ENCODE peak calls at places on chromosomes 1 and 21, in four cellular contexts. U is MM.1S, L is HCT116, G is H9. O is an unnamed sample.

GRCh38 chr1:201792534-201793305 is 36.2 kb upstream of the IPO9 start:
- DNase-seq in U (peak; percentile 81), L (peak; percentile 70), G (peak; percentile 86), O (peak; percentile 90)

GRCh38 chr1:3587133-3587733 is 24.1 kb downstream of the MEGF6 start:
- DNase-seq in U (no peak), L (no peak), G (no peak), O (no peak)

GRCh38 chr1:3463013-3463385 is 8.5 kb downstream of the ARHGEF16 start:
- DNase-seq in U (no peak), L (no peak), G (no peak), O (no peak)

GRCh38 chr1:39295901-39296300 is 91.4 kb downstream of the MACF1 start:
- DNase-seq in U (no peak), L (no peak), G (no peak), O (peak; percentile 18)

GRCh38 chr1:38120552-38121230 is 74.1 kb upstream of the POU3F1 start:
- DNase-seq in U (no peak), L (no peak), G (no peak), O (peak; percentile 55)

GRCh38 chr1:83931658-83932253 is 67.2 kb downstream of the TTLL7 start:
- DNase-seq in U (peak; percentile 43), L (peak; percentile 39), G (no peak), O (peak; percentile 81)

GRCh38 chr1:200659269-200659668 is 10.4 kb downstream of the DDX59 start:
- DNase-seq in U (no peak), L (peak; percentile 63), G (peak; percentile 46), O (peak; percentile 36)

GRCh38 chr1:228866498-228866897 is 131.2 kb downstream of the RHOU start:
- DNase-seq in U (no peak), L (no peak), G (peak; percentile 23), O (no peak)

GRCh38 chr1:58839871-58840835 is 56.3 kb upstream of the JUN start:
- DNase-seq in U (no peak), L (no peak), G (no peak), O (peak; percentile 68)

GRCh38 chr1:17527036-17527914 is 12.2 kb upstream of the ARHGEF10L start:
- DNase-seq in U (no peak), L (no peak), G (no peak), O (peak; percentile 50)

GRCh38 chr1:31426249-31426922 is 13.4 kb downstream of the SERINC2 start:
- DNase-seq in U (peak; percentile 50), L (no peak), G (no peak), O (no peak)

GRCh38 chr1:16143566-16144324 is 12.1 kb downstream of the EPHA2 start:
- DNase-seq in U (no peak), L (peak; percentile 88), G (no peak), O (no peak)

GRCh38 chr1:33169290-33170055 is 12.4 kb downstream of the TRIM62 start:
- DNase-seq in U (no peak), L (no peak), G (no peak), O (no peak)

GRCh38 chr1:5913876-5914275 is 78.3 kb downstream of the NPHP4 start:
- DNase-seq in U (no peak), L (no peak), G (peak; percentile 20), O (no peak)

GRCh38 chr1:226541631-226542622 is 6.6 kb upstream of the STUM start:
- DNase-seq in U (no peak), L (no peak), G (no peak), O (no peak)

GRCh38 chr1:35886606-35887431 is 3.8 kb downstream of the AGO1 start:
- DNase-seq in U (no peak), L (no peak), G (no peak), O (no peak)

GRCh38 chr1:12426030-12426429 is 192.0 kb downstream of the DHRS3 start:
- DNase-seq in U (no peak), L (no peak), G (no peak), O (peak; percentile 68)

GRCh38 chr1:52970149-52970548 is 43.1 kb downstream of the SCP2 start:
- DNase-seq in U (no peak), L (no peak), G (peak; percentile 51), O (no peak)

GRCh38 chr1:6489799-6490180 is 1.7 kb downstream of the PLEKHG5 start:
- DNase-seq in U (peak; percentile 75), L (peak; percentile 48), G (peak; percentile 82), O (peak; percentile 79)

GRCh38 chr1:32303997-32304622 is 12.2 kb downstream of the HDAC1 start:
- DNase-seq in U (no peak), L (no peak), G (no peak), O (peak; percentile 63)

GRCh38 chr1:53377438-53377841 is 49.6 kb upstream of the LRP8 start:
- DNase-seq in U (no peak), L (no peak), G (peak; percentile 28), O (no peak)

GRCh38 chr21:21818898-21819297 is 820.7 kb downstream of the NCAM2 start:
- DNase-seq in U (no peak), L (no peak), G (no peak), O (no peak)

GRCh38 chr1:9326596-9326995 is 33.9 kb downstream of the SPSB1 start:
- DNase-seq in U (no peak), L (no peak), G (no peak), O (peak; percentile 79)

GRCh38 chr1:62687421-62687902 is 724 bp downstream of the DOCK7 start:
- DNase-seq in U (peak; percentile 35), L (no peak), G (peak; percentile 49), O (peak; percentile 66)

GRCh38 chr1:223123238-223123976 is 19.6 kb downstream of the TLR5 start:
- DNase-seq in U (peak; percentile 80), L (peak; percentile 59), G (peak; percentile 73), O (peak; percentile 87)

GRCh38 chr21:32096411-32096810 is 182.4 kb downstream of the MIS18A start:
- DNase-seq in U (peak; percentile 27), L (peak; percentile 28), G (peak; percentile 68), O (peak; percentile 14)

GRCh38 chr21:39845581-39846130 is 21.6 kb upstream of the PCP4 start:
- DNase-seq in U (no peak), L (no peak), G (no peak), O (no peak)

GRCh38 chr21:44354001-44354405 is 582 bp downstream of the TRPM2 start:
- DNase-seq in U (no peak), L (no peak), G (no peak), O (no peak)
- H3K9ac ChIP-seq in U (no peak overlapping the region), L (no peak overlapping the region), G (no peak overlapping the region), O (no peak overlapping the region)

DNA sequence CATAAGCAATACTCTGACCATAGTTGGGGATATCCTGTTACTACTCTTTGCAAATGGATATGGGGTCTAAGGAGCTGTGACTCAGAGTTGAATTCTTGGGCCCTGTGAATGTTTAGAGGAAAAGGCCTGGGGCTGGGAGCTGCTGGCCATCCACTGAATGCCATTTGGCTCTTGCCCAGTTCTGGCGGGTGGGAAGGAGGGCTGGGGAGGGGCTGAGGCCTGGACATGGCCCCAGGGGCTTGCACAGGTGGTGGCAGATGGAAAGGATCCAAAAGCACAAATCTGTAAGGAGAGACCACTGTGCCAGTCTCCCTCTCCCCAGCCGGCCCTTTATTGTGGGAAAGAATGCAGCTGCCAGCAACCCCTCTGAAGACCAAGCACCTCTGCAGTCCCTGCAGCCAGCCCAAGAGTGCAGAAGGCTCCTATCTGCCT is 12.2 kb downstream of the PLXNA2 start:
- DNase-seq in U (no peak), L (no peak), G (no peak), O (peak; percentile 36)
- H3K79me2 ChIP-seq in U (no peaks in the 10 kb centered on the region), L (no peaks in the 10 kb centered on the region), G (no peaks in the 10 kb centered on the region), O (peaks cover 75% of the 10 kb centered on the region)

DNA sequence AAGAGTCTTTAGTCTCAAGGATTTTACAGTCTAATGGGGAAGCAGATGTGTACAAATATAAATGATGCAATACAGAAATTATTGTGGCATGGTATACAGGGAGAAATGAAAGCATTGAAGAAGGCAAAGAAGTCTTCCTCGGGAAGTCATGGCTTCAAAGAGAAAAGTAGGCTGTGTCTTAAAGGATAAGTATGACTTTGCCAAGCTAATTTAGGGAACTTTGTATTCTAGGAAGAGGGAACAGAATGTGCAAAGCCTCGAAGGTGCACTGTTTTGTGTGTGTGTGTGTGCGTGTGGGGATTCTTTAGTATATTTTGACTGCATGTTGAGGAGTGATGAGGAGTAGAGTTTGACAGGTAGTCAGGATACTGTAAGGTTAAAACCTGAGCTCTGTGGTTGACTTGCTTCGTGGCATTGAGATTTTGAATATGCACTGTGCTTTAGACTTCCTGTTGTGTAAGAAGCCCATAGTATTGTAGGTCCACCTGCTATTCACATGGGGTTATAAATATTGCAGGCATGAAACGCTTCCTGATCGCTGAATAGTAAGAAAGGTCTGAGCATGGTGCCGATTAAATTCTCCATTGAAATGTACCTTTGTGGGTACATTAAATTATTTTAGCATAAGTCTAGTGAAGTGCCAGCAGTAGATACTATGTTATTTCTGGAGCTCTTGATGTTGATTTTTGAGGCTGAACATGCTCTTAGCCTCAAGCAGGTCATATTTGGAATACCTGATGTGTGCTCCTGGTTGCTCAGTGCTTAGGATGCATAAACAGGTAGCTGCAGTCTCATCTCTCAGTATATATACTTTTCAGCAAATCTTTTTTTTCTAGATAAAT is 8.0 kb downstream of the SMAP2 start:
- DNase-seq in U (peak; percentile 83), L (no peak), G (no peak), O (no peak)
- H3K9ac ChIP-seq in U (peak overlapping the region; percentile 47), L (no peak overlapping the region), G (no peak overlapping the region), O (no peak overlapping the region)

GRCh38 chr1:42210421-42211133 is 46.0 kb upstream of the GUCA2A start:
- DNase-seq in U (no peak), L (no peak), G (no peak), O (peak; percentile 86)
- H3K79me2 ChIP-seq in U (peaks cover 28% of the 10 kb centered on the region), L (peaks cover 93% of the 10 kb centered on the region), G (peaks cover 7% of the 10 kb centered on the region), O (peaks cover 94% of the 10 kb centered on the region)

O was measured in GM23248.